ENCODE peak calls at places on chromosomes 11 and 22, in four cellular contexts. One of them, this sample, is unnamed.

GRCh38 chr11:73870261-73870660 is 6.4 kb downstream of the COA4 start:
- DNase-seq in left ventricle myocardium inferior: no peak
- DNase-seq in HFF-Myc: no peak
- DNase-seq in astrocyte: no peak
- DNase-seq in this sample: no peak

GRCh38 chr11:64935634-64936081 is at the start of gene GPHA2:
- DNase-seq in left ventricle myocardium inferior: no peak
- DNase-seq in HFF-Myc: peak
- DNase-seq in astrocyte: peak
- DNase-seq in this sample: no peak

GRCh38 chr22:41517172-41518047 is 26.9 kb downstream of the POLR3H start:
- DNase-seq in left ventricle myocardium inferior: peak
- DNase-seq in HFF-Myc: no peak
- DNase-seq in astrocyte: no peak
- DNase-seq in this sample: no peak

GRCh38 chr11:129652828-129653227 is 162.8 kb upstream of the TMEM45B start:
- DNase-seq in left ventricle myocardium inferior: no peak
- DNase-seq in HFF-Myc: no peak
- DNase-seq in astrocyte: peak
- DNase-seq in this sample: no peak

GRCh38 chr11:30800904-30801303 is 214.8 kb upstream of the MPPED2 start:
- DNase-seq in left ventricle myocardium inferior: no peak
- DNase-seq in HFF-Myc: no peak
- DNase-seq in astrocyte: no peak
- DNase-seq in this sample: no peak

GRCh38 chr11:123654566-123655081 is at the start of gene SCN3B:
- DNase-seq in left ventricle myocardium inferior: peak
- DNase-seq in HFF-Myc: peak
- DNase-seq in astrocyte: peak
- DNase-seq in this sample: peak

GRCh38 chr11:14821031-14821430 is 71.0 kb downstream of the CYP2R1 start:
- DNase-seq in left ventricle myocardium inferior: no peak
- DNase-seq in HFF-Myc: no peak
- DNase-seq in astrocyte: no peak
- DNase-seq in this sample: no peak

GRCh38 chr11:70808686-70809375 is 410.5 kb downstream of the CTTN start:
- DNase-seq in left ventricle myocardium inferior: no peak
- DNase-seq in HFF-Myc: no peak
- DNase-seq in astrocyte: no peak
- DNase-seq in this sample: no peak

GRCh38 chr11:112770487-112770886 is 190.7 kb upstream of the NCAM1 start:
- DNase-seq in left ventricle myocardium inferior: peak
- DNase-seq in HFF-Myc: no peak
- DNase-seq in astrocyte: no peak
- DNase-seq in this sample: no peak

GRCh38 chr11:88431675-88432341 is 94.3 kb upstream of the CTSC start:
- DNase-seq in left ventricle myocardium inferior: no peak
- DNase-seq in HFF-Myc: no peak
- DNase-seq in astrocyte: no peak
- DNase-seq in this sample: no peak

GRCh38 chr11:31819533-31820437 is 8.7 kb upstream of the PAX6 start:
- DNase-seq in left ventricle myocardium inferior: no peak
- DNase-seq in HFF-Myc: no peak
- DNase-seq in astrocyte: no peak
- DNase-seq in this sample: no peak

GRCh38 chr11:96524475-96524874 is 134.7 kb downstream of the JRKL start:
- DNase-seq in left ventricle myocardium inferior: no peak
- DNase-seq in HFF-Myc: no peak
- DNase-seq in astrocyte: no peak
- DNase-seq in this sample: no peak

GRCh38 chr11:134522782-134523570 is 110.9 kb upstream of the B3GAT1 start:
- DNase-seq in left ventricle myocardium inferior: peak
- DNase-seq in HFF-Myc: no peak
- DNase-seq in astrocyte: no peak
- DNase-seq in this sample: no peak

GRCh38 chr11:134254433-134254832 is 1.1 kb downstream of the ACAD8 start:
- DNase-seq in left ventricle myocardium inferior: no peak
- DNase-seq in HFF-Myc: no peak
- DNase-seq in astrocyte: no peak
- DNase-seq in this sample: no peak

GRCh38 chr22:44975444-44976262 is 34.2 kb downstream of the PHF21B start:
- DNase-seq in left ventricle myocardium inferior: peak
- DNase-seq in HFF-Myc: peak
- DNase-seq in astrocyte: peak
- DNase-seq in this sample: peak

GRCh38 chr11:67606477-67607295 is at the start of gene NDUFV1:
- DNase-seq in left ventricle myocardium inferior: peak
- DNase-seq in HFF-Myc: peak
- DNase-seq in astrocyte: peak
- DNase-seq in this sample: peak

GRCh38 chr11:19988598-19988997 is 171.7 kb downstream of the DBX1 start:
- DNase-seq in left ventricle myocardium inferior: peak
- DNase-seq in HFF-Myc: no peak
- DNase-seq in astrocyte: peak
- DNase-seq in this sample: no peak

GRCh38 chr11:95788921-95789505 is 569 bp downstream of the FAM76B start:
- DNase-seq in left ventricle myocardium inferior: no peak
- DNase-seq in HFF-Myc: peak
- DNase-seq in astrocyte: peak
- DNase-seq in this sample: peak

GRCh38 chr11:116876656-116877055 is 39.2 kb upstream of the APOA1 start:
- DNase-seq in left ventricle myocardium inferior: no peak
- DNase-seq in HFF-Myc: no peak
- DNase-seq in astrocyte: no peak
- DNase-seq in this sample: no peak

GRCh38 chr11:14904745-14905103 is 12.7 kb upstream of the CYP2R1 start:
- DNase-seq in left ventricle myocardium inferior: peak
- DNase-seq in HFF-Myc: peak
- DNase-seq in astrocyte: peak
- DNase-seq in this sample: no peak

GRCh38 chr22:21102659-21103267 is 57.0 kb downstream of the LRRC74B start:
- DNase-seq in left ventricle myocardium inferior: peak
- DNase-seq in HFF-Myc: no peak
- DNase-seq in astrocyte: peak
- DNase-seq in this sample: peak

GRCh38 chr11:17873571-17873970 is 139.0 kb downstream of the KCNC1 start:
- DNase-seq in left ventricle myocardium inferior: no peak
- DNase-seq in HFF-Myc: no peak
- DNase-seq in astrocyte: no peak
- DNase-seq in this sample: no peak

GRCh38 chr11:69669486-69669885 is 5.7 kb downstream of the LTO1 start:
- DNase-seq in left ventricle myocardium inferior: no peak
- DNase-seq in HFF-Myc: no peak
- DNase-seq in astrocyte: no peak
- DNase-seq in this sample: no peak

GRCh38 chr11:58574851-58575250 is 805 bp downstream of the LPXN start:
- DNase-seq in left ventricle myocardium inferior: no peak
- DNase-seq in HFF-Myc: no peak
- DNase-seq in astrocyte: peak
- DNase-seq in this sample: no peak

GRCh38 chr11:75524576-75525432 is 937 bp downstream of the GDPD5 start:
- DNase-seq in left ventricle myocardium inferior: no peak
- DNase-seq in HFF-Myc: no peak
- DNase-seq in astrocyte: no peak
- DNase-seq in this sample: peak

GRCh38 chr22:19641254-19641982 is 72.9 kb upstream of the SEPTIN5 start:
- DNase-seq in left ventricle myocardium inferior: no peak
- DNase-seq in HFF-Myc: no peak
- DNase-seq in astrocyte: no peak
- DNase-seq in this sample: no peak

GRCh38 chr11:95255523-95256165 is 24.6 kb upstream of the SESN3 start:
- DNase-seq in left ventricle myocardium inferior: no peak
- DNase-seq in HFF-Myc: no peak
- DNase-seq in astrocyte: no peak
- DNase-seq in this sample: no peak

GRCh38 chr11:198236-198806 is 5.4 kb downstream of the SCGB1C1 start:
- DNase-seq in left ventricle myocardium inferior: no peak
- DNase-seq in HFF-Myc: no peak
- DNase-seq in astrocyte: no peak
- DNase-seq in this sample: no peak

GRCh38 chr11:117316197-117316961 is at the start of gene BACE1:
- DNase-seq in left ventricle myocardium inferior: peak
- DNase-seq in HFF-Myc: peak
- DNase-seq in astrocyte: peak
- DNase-seq in this sample: no peak

GRCh38 chr11:128956401-128957203 is 13.9 kb upstream of the TP53AIP1 start:
- DNase-seq in left ventricle myocardium inferior: no peak
- DNase-seq in HFF-Myc: peak
- DNase-seq in astrocyte: peak
- DNase-seq in this sample: no peak

GRCh38 chr22:40507491-40507890 is 129.0 kb downstream of the MRTFA start:
- DNase-seq in left ventricle myocardium inferior: no peak
- DNase-seq in HFF-Myc: no peak
- DNase-seq in astrocyte: no peak
- DNase-seq in this sample: no peak

GRCh38 chr11:3049430-3050243 is 7.6 kb downstream of the CARS1 start:
- DNase-seq in left ventricle myocardium inferior: peak
- DNase-seq in HFF-Myc: peak
- DNase-seq in astrocyte: peak
- DNase-seq in this sample: no peak

GRCh38 chr22:28942801-28943500 is 59.6 kb downstream of the ZNRF3 start:
- DNase-seq in left ventricle myocardium inferior: no peak
- DNase-seq in HFF-Myc: no peak
- DNase-seq in astrocyte: no peak
- DNase-seq in this sample: no peak

GRCh38 chr22:17085277-17086091 is 684 bp downstream of the IL17RA start:
- DNase-seq in left ventricle myocardium inferior: peak
- DNase-seq in HFF-Myc: no peak
- DNase-seq in astrocyte: no peak
- DNase-seq in this sample: no peak

GRCh38 chr11:7675640-7676039 is 2.3 kb upstream of the CYB5R2 start:
- DNase-seq in left ventricle myocardium inferior: no peak
- DNase-seq in HFF-Myc: no peak
- DNase-seq in astrocyte: no peak
- DNase-seq in this sample: no peak

GRCh38 chr11:61776561-61777075 is 15.8 kb downstream of the TMEM258 start:
- DNase-seq in left ventricle myocardium inferior: no peak
- DNase-seq in HFF-Myc: no peak
- DNase-seq in astrocyte: peak
- DNase-seq in this sample: no peak

GRCh38 chr11:76234704-76235232 is 28.5 kb upstream of the WNT11 start:
- DNase-seq in left ventricle myocardium inferior: peak
- DNase-seq in HFF-Myc: no peak
- DNase-seq in astrocyte: no peak
- DNase-seq in this sample: no peak

GRCh38 chr11:39365809-39366436 is 2093.5 kb downstream of the LRRC4C start:
- DNase-seq in left ventricle myocardium inferior: no peak
- DNase-seq in HFF-Myc: no peak
- DNase-seq in astrocyte: peak
- DNase-seq in this sample: no peak
- TF ChIP-seq CTCF in left ventricle myocardium inferior: peak
- TF ChIP-seq CTCF in HFF-Myc: no peak
- TF ChIP-seq CTCF in astrocyte: peak
- TF ChIP-seq CTCF in this sample: no peak

GRCh38 chr22:42969348-42969975 is 45.5 kb downstream of the PACSIN2 start:
- DNase-seq in left ventricle myocardium inferior: no peak
- DNase-seq in HFF-Myc: peak
- DNase-seq in astrocyte: peak
- DNase-seq in this sample: no peak

GRCh38 chr22:42966389-42966998 is 48.5 kb downstream of the PACSIN2 start:
- DNase-seq in left ventricle myocardium inferior: no peak
- DNase-seq in HFF-Myc: no peak
- DNase-seq in astrocyte: no peak
- DNase-seq in this sample: no peak

GRCh38 chr22:42970029-42970428 is 44.9 kb downstream of the PACSIN2 start:
- DNase-seq in left ventricle myocardium inferior: no peak
- DNase-seq in HFF-Myc: no peak
- DNase-seq in astrocyte: no peak
- DNase-seq in this sample: no peak

GRCh38 chr22:42967005-42967404 is 47.9 kb downstream of the PACSIN2 start:
- DNase-seq in left ventricle myocardium inferior: no peak
- DNase-seq in HFF-Myc: no peak
- DNase-seq in astrocyte: no peak
- DNase-seq in this sample: no peak

GRCh38 chr22:42967933-42968332 is 47.0 kb downstream of the PACSIN2 start:
- DNase-seq in left ventricle myocardium inferior: peak
- DNase-seq in HFF-Myc: no peak
- DNase-seq in astrocyte: no peak
- DNase-seq in this sample: no peak
- TF ChIP-seq CTCF in left ventricle myocardium inferior: peak
- TF ChIP-seq CTCF in HFF-Myc: peak
- TF ChIP-seq CTCF in astrocyte: no peak
- TF ChIP-seq CTCF in this sample: no peak

GRCh38 chr11:10878408-10879214 is 20.8 kb upstream of the ZBED5 start:
- DNase-seq in left ventricle myocardium inferior: no peak
- DNase-seq in HFF-Myc: peak
- DNase-seq in astrocyte: peak
- DNase-seq in this sample: no peak
- TF ChIP-seq CTCF in left ventricle myocardium inferior: peak
- TF ChIP-seq CTCF in HFF-Myc: peak
- TF ChIP-seq CTCF in astrocyte: peak
- TF ChIP-seq CTCF in this sample: peak

DNA sequence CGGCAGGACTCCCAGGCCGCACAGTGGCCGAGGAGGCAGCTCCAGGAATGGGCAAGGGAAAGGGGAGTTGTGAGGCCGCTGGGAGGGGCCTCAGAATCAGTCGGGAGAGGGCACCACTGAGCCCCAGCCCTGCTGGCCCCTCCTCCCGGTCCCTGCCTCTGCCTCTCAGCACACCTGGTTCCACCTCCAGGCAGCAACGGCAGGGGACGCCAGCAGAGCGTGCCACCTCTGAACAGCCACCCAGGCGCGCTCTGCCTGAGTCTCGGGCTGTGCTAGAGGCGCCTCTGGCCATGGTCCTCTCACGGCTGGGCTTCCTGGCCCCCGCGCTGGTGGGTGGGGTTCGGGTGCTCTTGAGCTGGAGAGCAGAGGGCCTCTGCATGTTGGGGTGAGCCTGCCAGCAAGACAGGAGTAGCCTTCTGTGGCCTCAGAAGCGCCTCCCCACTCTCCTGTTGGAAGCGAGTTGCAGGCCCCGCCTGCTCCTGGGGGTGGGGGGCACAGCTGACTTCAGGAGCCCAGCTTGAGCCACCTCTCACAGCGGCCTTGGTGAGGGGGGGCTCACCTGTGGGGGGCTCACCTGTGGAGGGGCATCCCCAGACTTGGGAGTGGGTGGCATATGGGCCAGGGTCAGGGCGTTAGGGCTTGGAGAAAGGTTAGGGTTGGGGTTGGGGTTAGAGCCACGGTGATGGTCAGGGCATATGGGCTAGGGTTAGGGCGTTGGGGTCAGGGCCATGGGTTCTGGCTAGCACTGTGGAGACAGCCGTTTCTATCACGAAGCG is 32.8 kb downstream of the MOB2 start:
- DNase-seq in left ventricle myocardium inferior: no peak
- DNase-seq in HFF-Myc: no peak
- DNase-seq in astrocyte: no peak
- DNase-seq in this sample: no peak
- TF ChIP-seq CTCF in left ventricle myocardium inferior: peak
- TF ChIP-seq CTCF in HFF-Myc: no peak
- TF ChIP-seq CTCF in astrocyte: no peak
- TF ChIP-seq CTCF in this sample: no peak

This sample was measured in mesothelial cell of epicardium.